ENCODE peak calls at places on chromosomes 16 and 17, in seven cellular contexts. L is HTR-8/SVneo; K is fibroblast of gingiva; J is MM.1S; M is HS-27A; D is CD8-positive, alpha-beta memory T cell; R is C1 segment of cervical spinal cord. C is an unnamed sample.

GRCh38 chr16:56029026-56029425 is 153.9 kb upstream of the CES5A start:
- DNase-seq in K (no peak), L (no peak), R (no peak), D (no peak), M (no peak), J (no peak), C (no peak)

GRCh38 chr16:81647527-81647926 is 131.6 kb upstream of the PLCG2 start:
- DNase-seq in D (no peak), K (no peak), R (no peak), J (no peak), M (peak), L (peak), C (no peak)

GRCh38 chr17:4947010-4947410 is 1.3 kb downstream of the PFN1 start:
- DNase-seq in R (peak), K (no peak), M (no peak), J (no peak), D (no peak), L (no peak), C (no peak)

GRCh38 chr16:85360323-85361277 is 248.3 kb upstream of the CIBAR2 start:
- DNase-seq in M (no peak), J (peak), R (no peak), L (no peak), D (no peak), K (no peak), C (no peak)

GRCh38 chr16:66841366-66841765 is 2.8 kb upstream of the CA7 start:
- DNase-seq in M (no peak), K (no peak), J (no peak), D (no peak), R (no peak), L (no peak), C (no peak)

GRCh38 chr16:4667203-4667983 is 26.0 kb upstream of the NUDT16L1 start:
- DNase-seq in M (no peak), D (no peak), R (no peak), K (no peak), J (no peak), L (no peak), C (no peak)

GRCh38 chr17:74274060-74274702 is at the start of gene DNAI2:
- DNase-seq in J (no peak), R (no peak), D (peak), M (no peak), K (no peak), L (no peak), C (no peak)

GRCh38 chr16:30052671-30053372 is 12.7 kb upstream of the ALDOA start:
- DNase-seq in J (peak), K (peak), R (peak), D (peak), M (peak), L (peak), C (peak)

GRCh38 chr16:1645914-1646525 is 32.1 kb upstream of the JPT2 start:
- DNase-seq in L (no peak), K (no peak), D (no peak), R (no peak), J (no peak), M (no peak), C (peak)

GRCh38 chr17:77376795-77377751 is 236.3 kb downstream of the SEC14L1 start:
- DNase-seq in M (no peak), K (peak), R (no peak), L (no peak), D (no peak), J (no peak), C (no peak)

GRCh38 chr17:17579691-17580090 is 11.8 kb downstream of the PEMT start:
- DNase-seq in R (no peak), M (no peak), K (no peak), L (no peak), D (no peak), J (no peak), C (no peak)

GRCh38 chr16:27426423-27427408 is 24.7 kb downstream of the IL21R start:
- DNase-seq in J (no peak), M (no peak), L (peak), R (no peak), K (peak), D (peak), C (peak)

GRCh38 chr17:49969134-49969759 is at the start of gene DLX4:
- DNase-seq in J (no peak), D (no peak), K (no peak), M (no peak), R (no peak), L (no peak), C (no peak)

GRCh38 chr16:25838724-25839186 is 147.0 kb downstream of the HS3ST4 start:
- DNase-seq in M (no peak), R (peak), D (no peak), K (peak), L (peak), J (peak), C (peak)

GRCh38 chr17:78781339-78782304 is at the start of gene CYTH1:
- DNase-seq in L (peak), R (peak), M (peak), K (no peak), J (peak), D (no peak), C (peak)

GRCh38 chr17:42653179-42654124 is 5.6 kb upstream of the TUBG2 start:
- DNase-seq in M (no peak), D (no peak), L (no peak), R (peak), J (no peak), K (peak), C (no peak)

GRCh38 chr16:80014241-80014939 is 413.9 kb upstream of the MAF start:
- DNase-seq in K (peak), M (no peak), J (no peak), L (no peak), D (no peak), R (no peak), C (no peak)

GRCh38 chr17:78935419-78936323 is 10.5 kb upstream of the TIMP2 start:
- DNase-seq in R (no peak), J (no peak), L (peak), K (peak), D (no peak), M (peak), C (no peak)

GRCh38 chr17:63573634-63574033 is 23.4 kb downstream of the DCAF7 start:
- DNase-seq in D (no peak), R (no peak), L (no peak), M (no peak), K (no peak), J (no peak), C (no peak)

GRCh38 chr16:57539072-57539796 is 2.9 kb upstream of the CCDC102A start:
- DNase-seq in M (no peak), D (no peak), J (peak), R (no peak), K (no peak), L (no peak), C (no peak)

GRCh38 chr16:86550281-86550680 is 4.8 kb downstream of the MTHFSD start:
- DNase-seq in D (no peak), L (no peak), K (no peak), R (no peak), M (no peak), J (no peak), C (no peak)

GRCh38 chr17:56319531-56319930 is 166.3 kb downstream of the ANKFN1 start:
- DNase-seq in L (peak), J (peak), R (no peak), D (no peak), M (peak), K (peak), C (no peak)

GRCh38 chr16:87160752-87161337 is 156.3 kb downstream of the C16orf95 start:
- DNase-seq in D (no peak), L (no peak), R (no peak), K (no peak), M (no peak), J (no peak), C (no peak)

GRCh38 chr16:76038097-76038496 is 239.1 kb upstream of the CNTNAP4 start:
- DNase-seq in D (no peak), K (no peak), M (no peak), R (no peak), J (no peak), L (no peak), C (no peak)

GRCh38 chr17:37640016-37640415 is 3.2 kb downstream of the DDX52 start:
- DNase-seq in K (no peak), D (no peak), J (no peak), M (no peak), L (no peak), R (no peak), C (no peak)

GRCh38 chr17:39096435-39097158 is 54.8 kb downstream of the PLXDC1 start:
- DNase-seq in D (no peak), K (no peak), L (no peak), J (no peak), M (no peak), R (no peak), C (peak)

GRCh38 chr16:72255785-72256184 is 83.8 kb upstream of the PMFBP1 start:
- DNase-seq in D (no peak), M (no peak), R (no peak), J (no peak), L (no peak), K (peak), C (no peak)

GRCh38 chr16:54342001-54342776 is 55.6 kb upstream of the IRX3 start:
- DNase-seq in M (peak), L (no peak), D (no peak), K (peak), R (no peak), J (no peak), C (no peak)

GRCh38 chr16:57824880-57825279 is 22.6 kb upstream of the KIFC3 start:
- DNase-seq in K (no peak), R (no peak), D (no peak), M (no peak), L (no peak), J (no peak), C (no peak)

GRCh38 chr17:79600613-79601221 is 10.1 kb downstream of the RBFOX3 start:
- DNase-seq in L (no peak), R (no peak), K (no peak), D (no peak), M (no peak), J (no peak), C (no peak)

GRCh38 chr17:46776298-46777005 is 42.0 kb downstream of the WNT3 start:
- DNase-seq in J (no peak), M (no peak), L (no peak), R (no peak), D (no peak), K (no peak), C (no peak)

GRCh38 chr17:48791128-48792032 is 25.6 kb downstream of the TTLL6 start:
- DNase-seq in K (peak), M (peak), R (peak), L (peak), J (peak), D (no peak), C (peak)

GRCh38 chr17:65430209-65430833 is 131.1 kb downstream of the AXIN2 start:
- DNase-seq in K (no peak), L (no peak), J (no peak), R (no peak), D (no peak), M (no peak), C (no peak)

GRCh38 chr17:45722161-45722560 is 62.0 kb upstream of the CRHR1 start:
- DNase-seq in M (no peak), K (no peak), R (peak), D (no peak), L (peak), J (no peak), C (no peak)

GRCh38 chr17:40071720-40072480 is 9.1 kb downstream of the THRA start:
- DNase-seq in M (no peak), J (no peak), D (no peak), R (peak), K (peak), L (no peak), C (no peak)

GRCh38 chr16:25796239-25796638 is 104.5 kb downstream of the HS3ST4 start:
- DNase-seq in J (no peak), D (no peak), M (no peak), L (no peak), R (no peak), K (no peak), C (no peak)

GRCh38 chr16:733382-734207 is 6.7 kb downstream of the HAGHL start:
- DNase-seq in L (no peak), K (no peak), M (no peak), R (no peak), D (no peak), J (no peak), C (no peak)

GRCh38 chr17:64781394-64781793 is 119.3 kb upstream of the SMURF2 start:
- DNase-seq in R (no peak), M (no peak), J (peak), L (no peak), D (peak), K (no peak), C (peak)

GRCh38 chr17:18039535-18040286 is 503 bp downstream of the GID4 start:
- DNase-seq in J (peak), L (no peak), M (no peak), K (no peak), D (no peak), R (peak), C (peak)